ENCODE peak calls at places on chromosomes 4 and X, in seven cellular contexts. E is PC-3, Z is ovary, X is astrocyte of the spinal cord, R is cardiac fibroblast, B is spleen, I is A549. P is an unnamed sample.

GRCh38 chr4:82509029-82509428 is 52.8 kb downstream of the TMEM150C start:
- DNase-seq in E (no peak), Z (no peak), X (no peak), R (no peak), B (no peak), I (no peak), P (no peak)

GRCh38 chr4:111652206-111652605 is 493.0 kb upstream of the FAM241A start:
- DNase-seq in E (no peak), Z (no peak), X (no peak), R (no peak), B (no peak), I (no peak), P (peak; percentile 77)

GRCh38 chr4:7266525-7267292 is 74.4 kb downstream of the SORCS2 start:
- DNase-seq in E (peak; percentile 90), Z (no peak), X (peak; percentile 77), R (peak; percentile 60), B (no peak), I (peak; percentile 89), P (peak; percentile 13)

GRCh38 chrX:133171962-133172708 is 46.0 kb downstream of the TFDP3 start:
- DNase-seq in E (peak; percentile 65), Z (no peak), X (peak; percentile 20), R (peak; percentile 0), B (no peak), I (peak; percentile 1), P (peak; percentile 43)

GRCh38 chrX:118976599-118977340 is 2.4 kb downstream of the LONRF3 start:
- DNase-seq in E (peak; percentile 70), Z (peak; percentile 45), X (no peak), R (peak; percentile 2), B (peak; percentile 84), I (peak; percentile 61), P (peak; percentile 17)

GRCh38 chr4:181219783-181220416 is 1023.3 kb upstream of the TENM3 start:
- DNase-seq in E (peak; percentile 20), Z (no peak), X (no peak), R (no peak), B (no peak), I (no peak), P (peak; percentile 62)

GRCh38 chrX:103275947-103276567 is 493 bp downstream of the TCEAL5 start:
- DNase-seq in E (no peak), Z (no peak), X (no peak), R (no peak), B (peak; percentile 55), I (no peak), P (no peak)

GRCh38 chr4:120682981-120683380 is 239.5 kb downstream of the PRDM5 start:
- DNase-seq in E (no peak), Z (no peak), X (peak; percentile 22), R (no peak), B (no peak), I (no peak), P (no peak)

GRCh38 chr4:142345909-142346308 is 500.2 kb downstream of the INPP4B start:
- DNase-seq in E (no peak), Z (no peak), X (no peak), R (no peak), B (no peak), I (no peak), P (no peak)

GRCh38 chr4:49032440-49033161 is 46.5 kb downstream of the CWH43 start:
- DNase-seq in E (peak; percentile 54), Z (no peak), X (peak; percentile 9), R (peak; percentile 0), B (no peak), I (peak; percentile 6), P (peak; percentile 42)

GRCh38 chrX:44674906-44675305 is 132.2 kb upstream of the FUNDC1 start:
- DNase-seq in E (no peak), Z (no peak), X (no peak), R (no peak), B (no peak), I (no peak), P (no peak)

GRCh38 chr4:156038772-156039171 is 85.1 kb upstream of the CTSO start:
- DNase-seq in E (no peak), Z (no peak), X (no peak), R (no peak), B (no peak), I (no peak), P (no peak)

GRCh38 chrX:123277821-123278220 is 93.7 kb downstream of the GRIA3 start:
- DNase-seq in E (no peak), Z (no peak), X (no peak), R (no peak), B (no peak), I (no peak), P (no peak)

GRCh38 chr4:14967982-14968381 is 34.3 kb upstream of the CPEB2 start:
- DNase-seq in E (no peak), Z (no peak), X (no peak), R (no peak), B (no peak), I (no peak), P (no peak)

GRCh38 chrX:124981420-124981819 is 338.3 kb upstream of the TEX13C start:
- DNase-seq in E (no peak), Z (no peak), X (no peak), R (no peak), B (no peak), I (no peak), P (no peak)

DNA sequence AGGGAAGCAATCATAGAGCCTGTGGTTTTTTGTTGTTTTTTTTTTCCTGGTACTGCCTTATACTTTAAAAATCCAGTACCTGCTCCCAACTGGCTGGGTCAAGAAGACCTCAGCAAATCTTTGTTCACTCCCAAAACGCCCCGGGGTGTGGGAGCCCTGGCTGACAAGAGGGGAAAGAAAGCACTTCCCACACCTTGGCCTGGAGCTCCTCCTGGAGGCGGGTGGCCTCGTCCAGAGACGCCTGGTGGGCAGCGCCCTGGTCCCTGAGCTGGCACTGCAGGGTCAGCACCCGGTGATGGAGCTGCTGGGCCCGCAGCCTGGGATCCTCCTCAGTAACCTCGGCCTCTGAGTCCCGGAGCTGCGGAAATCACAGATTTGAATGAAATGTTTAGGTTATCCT is 38.2 kb downstream of the C4orf50 start:
- DNase-seq in E (peak; percentile 39), Z (no peak), X (no peak), R (no peak), B (no peak), I (peak; percentile 37), P (no peak)
- TF ChIP-seq CTCF in E (peak; percentile 47), Z (no peak), X (peak; percentile 30), R (peak; percentile 48), B (peak; percentile 41), I (peak; percentile 23), P (no peak)

DNA sequence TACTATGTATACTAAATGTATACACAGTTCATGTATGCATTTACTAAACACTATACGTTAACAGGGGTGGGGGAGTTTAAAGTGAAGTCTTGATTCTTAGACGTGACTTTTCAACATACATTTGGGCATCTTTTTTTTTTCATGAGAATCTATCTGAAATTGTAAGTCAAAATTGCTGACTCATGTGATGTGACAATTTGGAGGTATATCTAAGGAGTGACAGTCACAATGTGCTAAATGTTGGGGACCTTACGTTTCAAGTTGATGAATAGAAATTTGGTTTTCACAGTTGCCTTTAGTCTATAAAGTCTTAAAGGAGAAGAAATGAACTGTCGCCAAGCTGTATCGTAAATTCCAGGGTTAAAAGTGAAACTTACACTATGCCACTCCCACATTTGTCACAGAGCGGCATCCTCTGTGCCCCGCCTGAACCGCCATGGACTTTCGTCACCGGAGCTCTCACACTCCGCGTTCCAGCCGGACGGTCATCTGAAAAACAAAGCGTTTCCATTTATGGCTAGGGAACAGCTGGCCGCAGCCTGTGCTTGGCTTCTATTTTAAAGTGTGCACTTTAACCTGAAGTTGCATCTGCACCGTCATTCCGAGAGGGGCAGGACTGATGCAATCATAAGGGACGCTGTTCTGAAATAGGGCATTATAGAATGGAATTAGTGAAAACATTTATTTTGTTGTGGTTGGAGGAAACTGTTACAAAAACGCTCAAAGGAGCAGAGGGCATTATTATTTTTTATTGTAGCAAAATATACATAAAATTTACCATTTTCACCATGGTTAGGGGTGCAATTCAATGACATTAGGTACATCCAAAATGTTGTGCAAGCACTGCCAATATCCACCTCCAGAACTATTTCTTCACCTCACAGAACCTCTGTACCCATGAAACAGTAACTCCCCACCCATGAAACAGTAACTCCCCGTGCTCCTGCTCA is 30.9 kb downstream of the PDLIM3 start:
- DNase-seq in E (peak; percentile 52), Z (peak; percentile 79), X (peak; percentile 33), R (peak; percentile 83), B (no peak), I (no peak), P (no peak)
- H3K4me3 ChIP-seq in E (peak overlapping the region; percentile 79), Z (no peak overlapping the region), X (peak overlapping the region; percentile 4), R (peak overlapping the region; percentile 24), B (no peak overlapping the region), I (no peak overlapping the region), P (no peak overlapping the region)

GRCh38 chr4:170988446-170988845 is 824.8 kb upstream of the GALNTL6 start:
- DNase-seq in E (no peak), Z (no peak), X (no peak), R (no peak), B (no peak), I (no peak), P (no peak)

GRCh38 chr4:170990989-170991589 is 822.1 kb upstream of the GALNTL6 start:
- DNase-seq in E (peak; percentile 44), Z (no peak), X (no peak), R (no peak), B (no peak), I (no peak), P (peak; percentile 54)
- TF ChIP-seq CTCF in E (peak; percentile 55), Z (no peak), X (peak; percentile 37), R (peak; percentile 4), B (no peak), I (no peak), P (peak; percentile 53)

DNA sequence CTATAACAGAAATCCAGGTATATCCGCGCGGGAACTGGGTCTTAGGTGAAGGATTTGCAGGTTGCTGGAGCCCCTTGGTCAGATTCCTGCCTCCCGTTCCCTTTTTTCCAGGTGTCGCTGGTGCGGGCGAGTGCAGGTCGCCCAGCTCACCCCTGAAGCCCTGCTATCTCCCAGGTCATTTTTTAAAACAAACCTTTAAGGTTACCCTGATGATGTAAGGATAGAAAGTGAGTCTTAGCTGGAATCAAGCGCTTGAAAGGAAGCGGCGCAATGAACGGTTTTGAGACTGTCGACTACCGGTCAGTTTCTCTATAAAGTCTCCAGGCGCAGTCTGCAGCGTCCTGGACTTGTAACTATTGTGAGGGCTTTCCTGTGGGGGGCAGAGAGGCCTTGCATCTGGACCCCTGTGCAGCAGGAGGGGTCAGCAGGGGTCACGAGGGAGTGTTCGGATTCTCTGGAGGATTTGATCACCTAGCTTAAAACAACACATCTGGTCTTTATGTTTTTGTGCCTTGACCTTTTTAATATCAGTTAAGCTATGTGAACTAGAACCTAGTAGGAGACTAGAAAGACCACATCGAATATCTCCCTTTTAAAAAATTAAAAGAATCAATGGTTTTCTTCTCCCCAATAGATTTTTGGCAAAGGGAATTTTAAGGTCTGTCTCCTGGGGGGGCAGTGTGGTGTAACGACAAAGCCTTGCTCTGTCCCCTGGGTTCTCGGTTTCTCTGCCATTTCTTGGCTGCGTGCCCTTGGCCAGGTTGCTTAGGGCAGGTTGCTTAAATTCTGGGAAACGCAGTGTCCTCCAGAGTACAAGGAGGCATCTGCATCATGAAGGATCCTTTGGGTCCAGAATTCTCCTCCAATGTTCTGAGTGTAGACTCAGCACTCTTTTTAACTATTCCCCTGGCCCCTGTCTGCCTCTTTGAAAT is 1.7 kb downstream of the KIT start:
- DNase-seq in E (no peak), Z (peak; percentile 37), X (peak; percentile 31), R (peak; percentile 18), B (no peak), I (no peak), P (peak; percentile 19)
- H3K4me3 ChIP-seq in E (peak overlapping the region; percentile 60), Z (peak overlapping the region; percentile 68), X (peak overlapping the region; percentile 53), R (peak overlapping the region; percentile 55), B (peak overlapping the region; percentile 49), I (peak overlapping the region; percentile 41), P (peak overlapping the region; percentile 39)